ENCODE peak calls at places on chromosomes 12 and 14, in four cellular contexts. X is HCT116, P is PC-9, A is astrocyte. S is an unnamed sample.

GRCh38 chr12:24795699-24796385 is 153.1 kb downstream of the BCAT1 start:
- DNase-seq in A (no peak), X (no peak), P (no peak), S (peak; percentile 79)

GRCh38 chr14:89359477-89360222 is 57.4 kb downstream of the FOXN3 start:
- DNase-seq in X (no peak), A (no peak), P (no peak), S (no peak)

GRCh38 chr12:46385439-46385838 is 12.9 kb upstream of the SLC38A2 start:
- DNase-seq in P (no peak), A (no peak), X (no peak), S (no peak)

GRCh38 chr12:117845271-117845904 is 123.4 kb downstream of the KSR2 start:
- DNase-seq in X (no peak), A (no peak), P (no peak), S (no peak)

GRCh38 chr12:111102062-111102735 is 181.8 kb upstream of the MYL2 start:
- DNase-seq in P (no peak), X (no peak), A (no peak), S (no peak)

GRCh38 chr14:99744199-99744872 is 48.9 kb upstream of the EML1 start:
- DNase-seq in P (no peak), A (peak; percentile 86), X (no peak), S (no peak)

GRCh38 chr14:103685276-103686211 is 29.7 kb downstream of the XRCC3 start:
- DNase-seq in A (no peak), X (no peak), P (no peak), S (no peak)

GRCh38 chr12:72141381-72141780 is 130.8 kb upstream of the TRHDE start:
- DNase-seq in X (peak; percentile 22), P (no peak), A (no peak), S (no peak)

GRCh38 chr12:10362828-10363664 is 26.8 kb downstream of the KLRK1 start:
- DNase-seq in P (no peak), X (no peak), A (peak; percentile 51), S (no peak)

GRCh38 chr12:110677206-110677911 is 11.6 kb downstream of the HVCN1 start:
- DNase-seq in X (no peak), P (no peak), A (no peak), S (peak; percentile 14)

DNA sequence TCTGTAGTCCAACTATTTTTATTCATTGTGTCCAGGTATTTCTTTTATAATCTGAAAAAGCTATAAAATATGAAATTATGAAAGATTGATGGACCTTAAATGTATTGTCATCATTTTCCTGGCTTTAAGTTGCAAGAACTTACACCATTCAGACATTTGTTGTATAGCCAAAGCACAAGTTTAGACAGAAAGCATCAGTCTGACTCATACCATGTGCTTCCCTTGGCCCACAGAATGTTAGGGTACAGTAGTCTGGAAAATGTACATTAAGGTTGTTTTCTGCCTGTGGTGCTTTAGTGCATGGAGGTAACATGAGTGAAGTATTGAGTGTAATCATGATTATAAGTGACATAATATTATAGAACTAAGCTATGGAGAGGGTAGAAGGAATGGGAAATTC is 1002.5 kb downstream of the BCL11B start:
- DNase-seq in A (no peak), X (no peak), P (no peak), S (no peak)
- H2AFZ ChIP-seq in A (no peak overlapping the region), X (no peak overlapping the region), P (no peak overlapping the region), S (no peak overlapping the region)

GRCh38 chr14:23138173-23138535 is 19.1 kb upstream of the CEBPE start:
- DNase-seq in X (no peak), P (no peak), A (no peak), S (no peak)

GRCh38 chr14:23137221-23138172 is 18.4 kb upstream of the CEBPE start:
- DNase-seq in A (no peak), X (no peak), P (no peak), S (no peak)

GRCh38 chr14:23139874-23140273 is 20.8 kb upstream of the CEBPE start:
- DNase-seq in X (no peak), P (no peak), A (no peak), S (no peak)

GRCh38 chr14:23132970-23133369 is 13.9 kb upstream of the CEBPE start:
- DNase-seq in X (no peak), P (no peak), A (no peak), S (peak; percentile 10)

DNA sequence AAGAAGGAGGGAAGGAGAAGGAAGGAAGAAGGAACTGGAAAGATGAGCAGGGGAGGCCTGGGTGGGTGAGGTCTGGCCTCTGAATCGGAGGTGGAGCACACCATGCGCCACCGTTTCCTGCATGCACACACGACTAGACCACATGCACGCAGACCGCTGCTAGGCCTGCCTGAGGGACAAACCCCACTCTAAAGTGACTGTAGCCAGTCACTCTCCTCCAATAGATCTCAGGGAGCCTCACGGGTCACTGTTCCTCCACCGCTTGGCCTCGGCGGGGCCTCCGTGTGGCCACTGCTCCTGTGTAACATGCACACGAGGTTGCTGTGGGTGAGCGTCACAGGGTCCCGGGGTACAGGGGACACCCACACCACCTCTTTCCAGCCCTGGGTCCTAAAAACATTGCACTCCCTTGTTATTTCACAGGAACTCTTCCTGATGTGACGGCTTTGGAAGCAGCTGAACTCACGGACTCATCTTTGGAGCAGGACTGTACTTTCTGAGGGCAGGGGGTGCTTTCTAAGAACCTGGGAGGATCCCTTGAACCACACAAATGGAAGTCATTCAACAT is 17.6 kb upstream of the CEBPE start:
- DNase-seq in X (no peak), P (no peak), A (no peak), S (no peak)
- TF ChIP-seq EZH2 in X (no peak), P (no peak), A (no peak), S (no peak)

GRCh38 chr12:171276-171675 is 42.7 kb downstream of the SLC6A12 start:
- DNase-seq in A (no peak), X (no peak), P (no peak), S (no peak)

GRCh38 chr12:174596-174995 is 39.4 kb downstream of the SLC6A12 start:
- DNase-seq in X (no peak), P (no peak), A (no peak), S (no peak)

GRCh38 chr12:171743-172705 is 41.9 kb downstream of the SLC6A12 start:
- DNase-seq in X (no peak), P (no peak), A (no peak), S (no peak)

GRCh38 chr12:170361-171225 is 43.4 kb downstream of the SLC6A12 start:
- DNase-seq in X (no peak), P (no peak), A (no peak), S (no peak)

DNA sequence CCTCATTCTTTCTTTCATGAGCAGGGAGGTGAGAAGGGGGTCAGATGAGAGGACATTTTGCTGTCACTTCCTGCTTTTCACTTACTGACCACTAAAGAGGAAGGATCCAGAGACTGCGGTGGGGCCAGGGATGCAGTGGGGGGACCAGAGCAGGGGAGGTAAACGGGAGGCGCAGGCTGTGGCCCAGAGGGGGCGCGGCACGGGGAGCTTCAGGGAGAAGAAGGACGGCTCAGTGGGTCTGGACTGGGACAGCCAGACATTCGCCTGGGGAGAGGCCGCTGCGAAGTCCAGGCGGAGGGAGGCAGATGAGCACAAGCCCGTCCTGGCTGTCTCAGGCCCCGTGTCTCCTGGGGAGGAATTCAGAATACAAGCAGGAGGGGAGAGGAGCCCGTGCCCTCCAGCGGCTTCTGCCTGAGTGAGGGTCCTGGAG is 41.2 kb downstream of the SLC6A12 start:
- DNase-seq in P (no peak), X (no peak), A (no peak), S (no peak)
- H2AFZ ChIP-seq in P (no peak overlapping the region), X (no peak overlapping the region), A (no peak overlapping the region), S (no peak overlapping the region)

DNA sequence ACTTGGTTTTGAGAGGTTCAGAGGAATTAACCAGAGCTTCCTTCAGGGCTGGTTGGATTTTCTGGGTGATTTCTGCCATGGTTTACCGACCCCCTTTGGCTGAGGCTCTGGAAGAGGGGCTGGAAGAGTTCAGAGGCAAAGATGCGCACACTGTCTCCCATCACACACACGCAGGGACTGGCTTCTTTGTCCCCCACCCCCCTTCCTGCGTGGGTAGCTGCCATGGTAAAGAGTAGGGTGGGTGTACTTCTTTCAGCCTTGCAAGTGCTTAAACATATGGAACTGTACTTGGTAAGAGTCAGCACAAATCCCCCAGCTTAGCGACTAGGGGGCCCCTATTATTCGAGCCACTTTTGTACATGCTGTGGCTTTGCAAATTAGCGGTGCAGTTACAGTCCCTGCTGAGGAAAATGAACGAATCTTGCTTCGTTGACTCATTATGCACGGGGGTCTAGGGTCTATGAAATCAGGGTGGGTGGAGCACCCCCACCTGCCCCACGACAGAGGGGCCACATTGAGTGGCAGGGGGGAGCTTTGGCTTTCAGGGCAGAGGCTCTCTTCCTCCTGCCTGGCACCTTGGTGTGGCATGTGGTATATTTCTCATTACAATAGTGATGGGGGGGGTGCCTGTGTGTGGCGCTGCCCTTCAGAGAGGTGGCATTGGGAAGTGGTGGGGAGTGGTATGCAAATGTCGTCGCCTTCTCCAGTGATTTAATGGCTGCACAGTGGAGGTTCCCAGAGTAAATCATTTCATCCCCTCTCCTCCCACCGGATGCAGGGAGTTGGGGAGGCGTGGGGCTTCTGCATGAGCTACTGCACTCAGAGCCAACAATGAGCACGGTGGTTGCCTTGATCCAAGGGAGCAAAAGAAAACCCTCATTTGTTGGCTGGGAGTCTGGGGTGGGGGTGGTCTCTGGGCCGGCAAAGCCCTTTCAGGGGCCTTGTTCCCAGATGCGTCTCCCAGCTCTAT is 124.0 kb downstream of the AACS start:
- DNase-seq in A (no peak), P (no peak), X (no peak), S (no peak)
- TF ChIP-seq EZH2 in A (peak; percentile 69), P (no peak), X (no peak), S (no peak)

DNA sequence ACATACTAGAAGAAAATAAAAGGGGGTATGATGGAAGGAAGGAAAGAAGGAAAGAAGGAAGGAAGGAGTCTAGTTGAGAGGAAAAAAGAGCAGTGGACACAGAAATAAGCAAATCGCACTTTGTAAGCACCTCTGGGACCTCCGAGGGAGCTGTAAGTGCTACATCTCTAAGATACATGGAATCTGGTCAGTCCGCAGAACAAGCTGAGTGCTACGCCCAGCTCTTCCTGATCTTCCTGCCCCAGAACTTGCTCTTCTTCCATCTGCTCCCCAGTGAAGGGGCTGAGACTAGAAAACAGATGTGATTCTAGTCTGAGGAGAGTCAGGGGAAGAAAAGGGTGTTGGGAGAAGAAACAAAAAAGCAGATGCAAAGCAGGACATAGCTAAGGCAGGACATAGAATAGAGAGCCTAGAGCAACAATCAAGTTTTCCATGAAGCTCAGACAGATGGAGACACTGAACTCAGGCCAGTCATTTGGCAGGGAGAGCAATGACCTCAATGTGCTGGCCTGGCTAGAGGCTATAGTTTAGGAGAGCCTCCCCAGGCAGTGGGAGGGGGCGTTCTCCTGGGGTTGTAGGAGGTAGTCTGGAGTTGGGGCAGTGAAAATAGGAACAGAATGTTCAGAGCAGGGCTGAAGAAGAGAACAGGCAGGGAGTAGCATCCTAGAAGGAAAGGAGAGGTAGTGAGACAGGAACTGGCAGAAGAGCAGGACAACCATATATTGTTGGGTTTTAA is 1.8 kb upstream of the MFAP5 start:
- DNase-seq in X (no peak), A (no peak), P (no peak), S (no peak)
- H2AFZ ChIP-seq in X (no peak overlapping the region), A (no peak overlapping the region), P (no peak overlapping the region), S (no peak overlapping the region)

DNA sequence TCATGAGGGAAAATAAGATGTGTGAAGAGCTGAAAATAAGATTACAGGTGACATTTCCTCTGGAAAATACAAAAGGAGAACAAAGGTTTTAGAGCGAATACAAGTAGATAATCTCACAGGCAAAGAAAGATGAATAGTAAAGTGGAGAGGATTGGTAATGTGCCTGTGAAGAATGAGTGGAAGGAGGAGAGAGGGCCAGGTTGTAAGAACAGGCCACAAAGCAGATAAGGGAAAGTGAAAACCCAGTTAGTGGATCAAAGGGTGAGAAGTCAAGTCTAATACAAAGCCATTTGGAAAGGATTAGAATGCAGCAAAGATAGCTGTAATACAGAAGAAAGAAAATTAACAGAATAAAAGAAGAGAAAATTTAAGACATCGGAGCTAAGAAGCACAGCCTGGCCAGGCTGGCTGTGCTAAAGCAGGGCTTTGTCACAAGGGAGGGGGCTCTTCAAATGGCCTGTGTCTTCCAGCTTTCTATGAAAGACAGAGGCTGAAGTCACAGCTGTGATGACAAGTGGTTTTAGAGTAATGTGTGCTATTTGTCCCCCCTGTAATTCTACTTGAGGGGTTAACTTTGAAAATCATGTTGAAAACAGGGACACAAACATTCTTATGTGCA is 344.6 kb upstream of the NAV3 start:
- DNase-seq in A (no peak), X (no peak), P (no peak), S (no peak)
- TF ChIP-seq EZH2 in A (no peak), X (no peak), P (no peak), S (no peak)

GRCh38 chr12:26623136-26623535 is 209.9 kb downstream of the ITPR2 start:
- DNase-seq in P (no peak), A (no peak), X (no peak), S (no peak)
- H2AFZ ChIP-seq in P (no peak overlapping the region), A (no peak overlapping the region), X (no peak overlapping the region), S (no peak overlapping the region)

S was measured in DND-41.